ENCODE peak calls at places on chromosomes 12 and 14, in six cellular contexts. I is Karpas-422, Q is fibroblast of lung, L is heart right ventricle, X is left ventricle myocardium inferior, V is GM23248. S is an unnamed sample.

GRCh38 chr14:70788893-70789292 is 20.4 kb downstream of the MAP3K9 start:
- DNase-seq in I (no peak), Q (no peak), L (no peak), X (no peak), V (no peak), S (no peak)

GRCh38 chr12:110137786-110138185 is 13.6 kb downstream of the IFT81 start:
- DNase-seq in I (no peak), Q (no peak), L (no peak), X (no peak), V (no peak), S (no peak)

GRCh38 chr12:112322882-112323547 is 59.2 kb downstream of the HECTD4 start:
- DNase-seq in I (no peak), Q (no peak), L (no peak), X (no peak), V (no peak), S (no peak)

GRCh38 chr12:132100306-132101065 is 43.6 kb downstream of the DDX51 start:
- DNase-seq in I (no peak), Q (no peak), L (no peak), X (no peak), V (no peak), S (no peak)

GRCh38 chr12:86134571-86134970 is 121.6 kb downstream of the MGAT4C start:
- DNase-seq in I (no peak), Q (peak), L (no peak), X (no peak), V (peak), S (no peak)

GRCh38 chr12:24349051-24349780 is 399.7 kb upstream of the SOX5 start:
- DNase-seq in I (no peak), Q (no peak), L (no peak), X (no peak), V (no peak), S (no peak)

GRCh38 chr12:95694148-95694547 is 96.4 kb downstream of the NTN4 start:
- DNase-seq in I (no peak), Q (no peak), L (peak), X (peak), V (no peak), S (peak)

GRCh38 chr12:98084950-98085349 is 430.4 kb upstream of the TMPO start:
- DNase-seq in I (no peak), Q (no peak), L (no peak), X (no peak), V (no peak), S (no peak)

GRCh38 chr12:111905502-111905901 is 63.5 kb downstream of the MAPKAPK5 start:
- DNase-seq in I (no peak), Q (no peak), L (no peak), X (no peak), V (no peak), S (no peak)

GRCh38 chr12:50750366-50750765 is 13.5 kb upstream of the ATF1 start:
- DNase-seq in I (no peak), Q (no peak), L (no peak), X (no peak), V (no peak), S (no peak)

GRCh38 chr12:88309546-88309945 is 167.4 kb downstream of the TMTC3 start:
- DNase-seq in I (no peak), Q (peak), L (no peak), X (no peak), V (peak), S (no peak)

GRCh38 chr12:41965996-41966395 is 178.7 kb downstream of the GXYLT1 start:
- DNase-seq in I (no peak), Q (no peak), L (peak), X (no peak), V (no peak), S (no peak)

GRCh38 chr12:94762259-94762942 is 112.0 kb upstream of the TMCC3 start:
- DNase-seq in I (no peak), Q (no peak), L (no peak), X (no peak), V (no peak), S (no peak)

GRCh38 chr12:111942557-111942956 is 70.4 kb downstream of the TMEM116 start:
- DNase-seq in I (no peak), Q (peak), L (no peak), X (no peak), V (peak), S (no peak)

GRCh38 chr14:67729072-67729561 is 27.4 kb downstream of the RDH12 start:
- DNase-seq in I (no peak), Q (no peak), L (no peak), X (no peak), V (no peak), S (no peak)

GRCh38 chr14:56125772-56126411 is 7.7 kb downstream of the PELI2 start:
- DNase-seq in I (no peak), Q (no peak), L (no peak), X (no peak), V (no peak), S (no peak)

GRCh38 chr14:53022593-53022992 is 71.7 kb upstream of the FERMT2 start:
- DNase-seq in I (no peak), Q (no peak), L (no peak), X (no peak), V (peak), S (no peak)

GRCh38 chr12:21576431-21576830 is 28.2 kb downstream of the GYS2 start:
- DNase-seq in I (no peak), Q (no peak), L (no peak), X (no peak), V (no peak), S (no peak)

GRCh38 chr14:99860219-99860618 is 67.0 kb downstream of the EML1 start:
- DNase-seq in I (no peak), Q (no peak), L (no peak), X (no peak), V (no peak), S (no peak)

GRCh38 chr14:22549981-22550670 is 38.9 kb downstream of the DAD1 start:
- DNase-seq in I (peak), Q (no peak), L (no peak), X (no peak), V (no peak), S (no peak)

GRCh38 chr12:109944975-109945374 is 44.9 kb downstream of the TCHP start:
- DNase-seq in I (no peak), Q (peak), L (peak), X (no peak), V (no peak), S (peak)

GRCh38 chr12:68462799-68463198 is 130.6 kb upstream of the MDM1 start:
- DNase-seq in I (no peak), Q (no peak), L (no peak), X (no peak), V (no peak), S (no peak)

GRCh38 chr12:120705618-120706017 is 4.6 kb upstream of the UNC119B start:
- DNase-seq in I (no peak), Q (no peak), L (no peak), X (no peak), V (no peak), S (no peak)

GRCh38 chr12:25051583-25052190 is 102.8 kb upstream of the BCAT1 start:
- DNase-seq in I (peak), Q (no peak), L (no peak), X (no peak), V (no peak), S (no peak)

GRCh38 chr14:101504096-101504948 is 57.0 kb upstream of the DIO3 start:
- DNase-seq in I (no peak), Q (no peak), L (no peak), X (no peak), V (no peak), S (peak)

GRCh38 chr12:2561367-2561766 is 233.4 kb upstream of the FKBP4 start:
- DNase-seq in I (no peak), Q (no peak), L (no peak), X (no peak), V (peak), S (no peak)

GRCh38 chr12:103924761-103925641 is 5.2 kb upstream of the HSP90B1 start:
- DNase-seq in I (no peak), Q (peak), L (no peak), X (no peak), V (peak), S (no peak)

GRCh38 chr12:63967781-63968180 is 123.3 kb downstream of the SRGAP1 start:
- DNase-seq in I (no peak), Q (no peak), L (no peak), X (no peak), V (peak), S (no peak)

GRCh38 chr14:24277606-24278321 is 6.4 kb upstream of the RABGGTA start:
- DNase-seq in I (peak), Q (no peak), L (no peak), X (peak), V (no peak), S (peak)

GRCh38 chr12:3003593-3003992 is 44.4 kb downstream of the TEAD4 start:
- DNase-seq in I (no peak), Q (no peak), L (no peak), X (no peak), V (no peak), S (no peak)

GRCh38 chr14:100871234-100872186 is 32.0 kb downstream of the RTL1 start:
- DNase-seq in I (no peak), Q (peak), L (no peak), X (peak), V (peak), S (no peak)

GRCh38 chr12:88801227-88802225 is 221.3 kb upstream of the KITLG start:
- DNase-seq in I (no peak), Q (no peak), L (no peak), X (no peak), V (no peak), S (no peak)

GRCh38 chr14:24279301-24280186 is 8.1 kb upstream of the RABGGTA start:
- DNase-seq in I (peak), Q (no peak), L (peak), X (peak), V (peak), S (no peak)

GRCh38 chr14:80987235-80988032 is 32.0 kb downstream of the TSHR start:
- DNase-seq in I (peak), Q (peak), L (peak), X (peak), V (peak), S (peak)

GRCh38 chr12:120821878-120822277 is 82.3 kb downstream of the SPPL3 start:
- DNase-seq in I (no peak), Q (no peak), L (no peak), X (no peak), V (no peak), S (no peak)

GRCh38 chr14:89000007-89000942 is 175.8 kb downstream of the TTC8 start:
- DNase-seq in I (no peak), Q (peak), L (no peak), X (no peak), V (peak), S (peak)

GRCh38 chr14:83556065-83556464 is 1973.9 kb upstream of the FLRT2 start:
- DNase-seq in I (no peak), Q (peak), L (no peak), X (no peak), V (no peak), S (no peak)

GRCh38 chr14:76773956-76774355 is 12.7 kb downstream of the VASH1 start:
- DNase-seq in I (no peak), Q (no peak), L (peak), X (no peak), V (no peak), S (no peak)
- H3K4me3 ChIP-seq in I (no peak), Q (no peak), L (no peak), X (no peak), V (no peak), S (no peak)

GRCh38 chr12:92034858-92035401 is 110.7 kb downstream of the BTG1 start:
- DNase-seq in I (no peak), Q (peak), L (peak), X (peak), V (peak), S (peak)
- H3K27ac ChIP-seq in I (no peak), Q (no peak), L (no peak), X (peak), V (no peak), S (no peak)

GRCh38 chr14:49582211-49582977 is 3.8 kb downstream of the RPS29 start:
- DNase-seq in I (peak), Q (no peak), L (no peak), X (no peak), V (no peak), S (no peak)

GRCh38 chr14:49585803-49586672 is at the start of gene RPS29:
- DNase-seq in I (peak), Q (peak), L (peak), X (peak), V (peak), S (peak)

GRCh38 chr14:49581961-49582210 is 4.3 kb downstream of the RPS29 start:
- DNase-seq in I (peak), Q (no peak), L (no peak), X (no peak), V (no peak), S (no peak)

GRCh38 chr14:49583629-49584028 is 2.6 kb downstream of the RPS29 start:
- DNase-seq in I (no peak), Q (peak), L (no peak), X (no peak), V (no peak), S (no peak)

DNA sequence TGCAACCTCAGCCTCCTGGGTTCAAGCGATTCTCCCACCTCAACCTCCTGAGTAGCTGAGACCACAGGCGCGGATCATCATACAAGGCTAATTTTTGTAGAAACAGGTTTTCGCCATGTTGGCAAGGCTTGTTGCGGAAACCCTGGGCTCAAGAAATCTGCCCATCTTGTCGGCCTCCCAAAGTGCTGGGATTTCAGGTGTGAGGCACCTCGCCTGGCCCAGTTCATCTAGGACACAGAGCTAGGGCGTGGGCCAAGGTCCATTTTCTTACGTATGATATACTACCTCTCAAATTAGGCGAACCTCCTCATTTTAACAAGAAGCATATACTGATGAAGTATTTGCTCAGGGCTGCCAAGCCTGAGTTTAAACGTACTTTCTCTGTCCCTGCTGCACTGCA is 2.1 kb downstream of the RPS29 start:
- DNase-seq in I (no peak), Q (no peak), L (no peak), X (no peak), V (no peak), S (no peak)
- H3K4me3 ChIP-seq in I (peak), Q (peak), L (no peak), X (peak), V (peak), S (no peak)

GRCh38 chr12:46944104-46944503 is 118.3 kb upstream of the SLC38A4 start:
- DNase-seq in I (no peak), Q (peak), L (no peak), X (no peak), V (peak), S (no peak)

GRCh38 chr12:46941981-46942380 is 116.2 kb upstream of the SLC38A4 start:
- DNase-seq in I (no peak), Q (no peak), L (no peak), X (no peak), V (no peak), S (no peak)

GRCh38 chr12:46945591-46945990 is 119.8 kb upstream of the SLC38A4 start:
- DNase-seq in I (no peak), Q (no peak), L (no peak), X (no peak), V (no peak), S (no peak)

GRCh38 chr12:46944771-46945170 is 119.0 kb upstream of the SLC38A4 start:
- DNase-seq in I (no peak), Q (no peak), L (no peak), X (no peak), V (peak), S (no peak)

GRCh38 chr12:46942579-46942978 is 116.8 kb upstream of the SLC38A4 start:
- DNase-seq in I (no peak), Q (no peak), L (no peak), X (no peak), V (peak), S (no peak)
- H3K27ac ChIP-seq in I (no peak), Q (no peak), L (no peak), X (no peak), V (peak), S (no peak)

DNA sequence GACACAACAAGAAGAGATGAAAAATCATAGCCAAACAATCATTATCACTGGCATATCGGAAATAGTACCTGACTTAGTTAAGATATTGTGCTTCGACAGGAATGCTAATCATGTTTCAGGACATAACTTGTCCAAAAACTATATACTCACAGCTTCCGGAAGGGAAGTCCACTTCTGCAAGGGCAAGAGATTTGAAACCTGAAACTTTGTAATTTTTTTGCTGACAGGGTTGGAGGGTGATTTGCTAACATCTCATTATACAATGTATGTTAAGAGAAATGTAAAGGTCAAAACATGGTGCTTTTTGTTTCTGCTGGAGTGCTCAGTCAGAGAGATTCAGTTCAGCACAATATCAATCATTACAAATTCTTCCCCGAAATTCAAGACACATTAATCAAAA is 200.3 kb downstream of the CNTN1 start:
- DNase-seq in I (no peak), Q (no peak), L (no peak), X (no peak), V (no peak), S (no peak)
- H3K4me3 ChIP-seq in I (no peak), Q (no peak), L (no peak), X (no peak), V (no peak), S (no peak)

GRCh38 chr14:73426877-73427276 is 31.5 kb downstream of the NUMB start:
- DNase-seq in I (no peak), Q (peak), L (peak), X (no peak), V (peak), S (no peak)
- H3K27ac ChIP-seq in I (no peak), Q (peak), L (peak), X (peak), V (peak), S (peak)

DNA sequence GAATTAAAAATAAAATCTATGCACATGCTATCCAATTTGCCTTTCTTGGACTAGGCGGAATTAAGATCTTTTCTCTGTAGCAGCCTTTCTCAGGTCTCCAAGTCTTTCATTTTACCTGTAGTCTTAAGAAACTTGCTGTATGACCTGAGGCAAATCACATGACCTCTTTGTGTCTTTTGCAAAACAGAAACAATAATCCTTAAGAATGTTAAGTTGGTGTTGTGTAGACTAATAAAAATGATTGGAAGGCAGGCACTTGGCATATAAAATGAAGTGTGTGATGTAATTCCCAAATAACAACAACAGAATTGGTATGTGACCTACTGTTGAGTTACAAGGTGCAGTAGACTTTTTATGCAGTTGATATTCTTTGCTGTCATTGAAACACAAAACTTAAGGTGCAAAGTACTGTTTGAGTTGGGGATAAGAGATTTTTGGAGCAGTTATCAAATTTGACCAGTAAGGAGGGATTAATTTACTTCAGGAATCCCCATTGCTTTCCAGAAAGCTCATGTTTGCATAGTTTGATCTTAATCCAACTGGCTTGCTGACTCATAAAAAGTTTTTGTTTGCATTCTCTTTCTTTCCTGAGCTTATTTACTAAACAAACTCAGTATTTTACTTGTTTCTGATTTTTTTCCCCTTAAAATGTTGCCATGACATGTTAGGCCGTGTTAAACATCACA is 51.4 kb downstream of the SUSD6 start:
- DNase-seq in I (no peak), Q (no peak), L (no peak), X (no peak), V (peak), S (no peak)
- H3K4me3 ChIP-seq in I (no peak), Q (no peak), L (no peak), X (no peak), V (no peak), S (no peak)